ENCODE peak calls at places on chromosomes 12 and 14, in nine cellular contexts. A is pancreas; E is AG04450; K is adrenal gland; F is cardiac muscle cell; X is CD4-positive, CD25-positive, alpha-beta regulatory T cell; N is neural progenitor cell; J is left lung; G is endothelial cell of umbilical vein. I is an unnamed sample.

GRCh38 chr14:96497087-96497486 is 5.1 kb upstream of the PAPOLA start:
- DNase-seq in X (no peak), F (no peak), G (no peak), K (no peak), E (no peak), A (no peak), J (no peak), N (no peak), I (no peak)

GRCh38 chr12:32418903-32419519 is 19.7 kb downstream of the FGD4 start:
- DNase-seq in K (no peak), X (no peak), F (no peak), N (peak), A (no peak), E (no peak), J (no peak), G (no peak), I (no peak)

GRCh38 chr14:81273521-81273920 is 52.8 kb upstream of the GTF2A1 start:
- DNase-seq in X (no peak), G (no peak), A (no peak), N (peak), F (no peak), E (no peak), J (no peak), K (no peak), I (no peak)

GRCh38 chr14:20848955-20849570 is 42.1 kb upstream of the RNASE3 start:
- DNase-seq in J (no peak), N (peak), X (no peak), E (no peak), G (no peak), A (no peak), F (no peak), K (no peak), I (no peak)

GRCh38 chr12:71599213-71599612 is 64.4 kb downstream of the ZFC3H1 start:
- DNase-seq in A (no peak), N (no peak), E (no peak), F (no peak), G (no peak), K (no peak), J (no peak), X (no peak), I (no peak)

GRCh38 chr14:96559571-96559970 is 57.4 kb downstream of the PAPOLA start:
- DNase-seq in N (no peak), K (no peak), F (no peak), J (no peak), G (peak), X (no peak), E (no peak), A (no peak), I (no peak)

GRCh38 chr14:94307410-94307992 is 14.4 kb upstream of the SERPINA10 start:
- DNase-seq in G (no peak), A (no peak), N (peak), K (no peak), X (peak), J (no peak), E (no peak), F (no peak), I (no peak)

GRCh38 chr14:93744176-93744575 is 44.1 kb downstream of the PRIMA1 start:
- DNase-seq in K (no peak), A (no peak), X (no peak), J (no peak), G (no peak), E (no peak), F (no peak), N (no peak), I (no peak)

GRCh38 chr14:95486875-95487668 is 29.4 kb downstream of the SYNE3 start:
- DNase-seq in F (no peak), E (no peak), N (no peak), K (no peak), X (no peak), G (no peak), J (peak), A (no peak), I (no peak)

GRCh38 chr12:55908726-55909512 is 18.8 kb downstream of the PYM1 start:
- DNase-seq in N (peak), G (no peak), X (no peak), E (no peak), A (no peak), F (no peak), K (no peak), J (no peak), I (no peak)

GRCh38 chr14:96702831-96703230 is 94.4 kb upstream of the VRK1 start:
- DNase-seq in F (no peak), E (no peak), J (no peak), X (no peak), N (no peak), G (no peak), A (no peak), K (no peak), I (no peak)

GRCh38 chr14:36173161-36173560 is 3.4 kb downstream of the PTCSC3 start:
- DNase-seq in K (no peak), A (no peak), E (no peak), J (no peak), F (no peak), N (no peak), G (no peak), X (no peak), I (no peak)

GRCh38 chr14:99586761-99587462 is 17.1 kb downstream of the CCDC85C start:
- DNase-seq in J (no peak), E (no peak), F (no peak), K (no peak), N (no peak), G (no peak), A (no peak), X (no peak), I (no peak)

GRCh38 chr14:65231286-65231980 is 129.1 kb upstream of the MAX start:
- DNase-seq in F (no peak), K (no peak), E (no peak), N (no peak), X (no peak), A (peak), G (no peak), J (no peak), I (no peak)

GRCh38 chr14:47567273-47567672 is 108.1 kb downstream of the MDGA2 start:
- DNase-seq in N (no peak), A (no peak), X (no peak), F (no peak), G (no peak), K (no peak), J (no peak), E (no peak), I (no peak)

GRCh38 chr14:102544745-102545460 is 35.3 kb upstream of the ANKRD9 start:
- DNase-seq in K (no peak), N (peak), G (no peak), X (peak), E (no peak), A (no peak), F (no peak), J (peak), I (no peak)

GRCh38 chr12:15558915-15559528 is 230.2 kb downstream of the EPS8 start:
- DNase-seq in G (no peak), K (no peak), X (peak), E (no peak), A (no peak), N (no peak), F (no peak), J (no peak), I (no peak)

GRCh38 chr12:56469007-56469930 is 891 bp downstream of the SPRYD4 start:
- DNase-seq in G (no peak), F (no peak), X (no peak), E (no peak), J (no peak), A (peak), K (peak), N (no peak), I (no peak)

GRCh38 chr12:34298176-34298970 is 276.1 kb downstream of the ALG10 start:
- DNase-seq in J (peak), G (no peak), K (no peak), N (no peak), F (no peak), A (no peak), X (no peak), E (no peak), I (no peak)

GRCh38 chr12:14394317-14395058 is 29.0 kb downstream of the ATF7IP start:
- DNase-seq in E (peak), N (peak), J (no peak), K (peak), X (peak), F (peak), A (peak), G (peak), I (no peak)

GRCh38 chr12:90366286-90366685 is 588.7 kb downstream of the CCER1 start:
- DNase-seq in G (peak), F (no peak), A (no peak), J (no peak), E (no peak), K (no peak), N (no peak), X (no peak), I (no peak)

GRCh38 chr12:18751866-18752265 is 13.9 kb downstream of the CAPZA3 start:
- DNase-seq in G (no peak), A (no peak), N (no peak), X (no peak), E (no peak), J (no peak), F (no peak), K (no peak), I (no peak)
- H3K27ac ChIP-seq in G (no peak), A (no peak), N (peak), X (no peak), E (no peak), J (no peak), F (no peak), K (peak), I (no peak)

GRCh38 chr12:26018926-26019325 is 60.4 kb downstream of the RASSF8 start:
- DNase-seq in K (no peak), E (no peak), N (no peak), X (no peak), F (no peak), G (no peak), J (no peak), A (no peak), I (no peak)
- H3K27ac ChIP-seq in K (no peak), E (peak), N (no peak), X (no peak), F (no peak), G (no peak), J (no peak), A (no peak), I (no peak)

GRCh38 chr14:50844397-50844796 is 13.4 kb upstream of the NIN start:
- DNase-seq in X (no peak), N (no peak), G (no peak), K (no peak), J (no peak), F (no peak), E (no peak), A (no peak), I (no peak)

GRCh38 chr14:50845166-50845565 is 14.2 kb upstream of the NIN start:
- DNase-seq in A (no peak), X (no peak), K (no peak), J (no peak), E (no peak), F (no peak), G (no peak), N (no peak), I (no peak)

GRCh38 chr14:50846171-50846880 is 15.4 kb upstream of the NIN start:
- DNase-seq in K (no peak), A (no peak), G (no peak), N (no peak), J (no peak), E (peak), X (no peak), F (no peak), I (no peak)
- H3K27ac ChIP-seq in K (no peak), A (no peak), G (no peak), N (no peak), J (no peak), E (peak), X (no peak), F (no peak), I (no peak)

DNA sequence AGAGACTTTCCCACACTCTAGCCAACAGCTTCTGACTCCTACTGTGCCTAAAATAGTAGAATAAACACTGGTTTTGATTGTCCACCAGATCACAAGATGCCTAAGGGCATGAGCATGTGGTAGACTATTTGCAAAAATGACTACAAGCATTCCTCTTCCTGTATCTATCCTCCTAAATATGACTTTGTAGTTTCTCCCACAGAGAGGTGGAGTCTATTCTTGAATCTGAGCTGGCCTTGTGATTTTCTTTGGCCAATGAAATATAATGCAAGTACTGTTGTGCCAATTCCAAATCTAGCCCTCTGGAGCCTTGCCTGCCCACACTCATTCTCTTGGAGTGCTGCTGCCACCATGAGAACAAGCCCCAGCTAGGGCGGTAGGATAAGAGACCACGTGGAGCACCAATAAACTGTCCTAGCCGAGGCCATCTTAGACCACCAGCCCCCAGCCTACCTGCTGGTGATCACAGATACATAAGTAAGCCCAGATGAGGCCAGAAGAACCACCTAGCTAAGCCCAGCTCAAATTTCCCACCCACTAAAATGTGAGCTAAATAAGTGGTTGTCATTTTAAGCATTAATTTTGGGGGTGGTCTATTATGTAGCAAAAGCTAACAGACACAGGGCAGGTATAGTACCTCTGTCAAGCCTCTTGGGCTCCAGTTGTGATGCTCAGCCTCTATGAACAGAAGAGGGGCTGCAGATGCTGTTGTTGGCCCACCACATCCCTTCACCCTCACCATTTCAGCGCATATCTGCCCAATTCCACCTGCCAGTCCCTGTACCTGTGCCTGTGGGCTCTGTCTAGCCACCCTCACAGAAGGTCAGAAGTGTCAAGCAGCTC is 17.9 kb downstream of the ZFP36L1 start:
- DNase-seq in E (no peak), J (no peak), F (no peak), A (no peak), N (no peak), G (no peak), X (no peak), K (no peak), I (no peak)
- H3K27ac ChIP-seq in E (peak), J (peak), F (no peak), A (no peak), N (no peak), G (no peak), X (no peak), K (no peak), I (no peak)

GRCh38 chr12:57592551-57593165 is 1.7 kb downstream of the PIP4K2C start:
- DNase-seq in E (no peak), K (no peak), A (no peak), J (no peak), F (no peak), G (no peak), X (no peak), N (no peak), I (no peak)
- H3K27ac ChIP-seq in E (no peak), K (no peak), A (no peak), J (no peak), F (no peak), G (no peak), X (no peak), N (no peak), I (no peak)